ENCODE peak calls at places on chromosomes 5 and 9, in four cellular contexts. One of them, this sample, is unnamed.
A peak's percentile ranks its signal among the peaks of the same experiment; 100 is the strongest.

GRCh38 chr5:128539038-128539429 is 989 bp upstream of the FBN2 start:
- DNase-seq in GM13976: no peak
- DNase-seq in EL: peak; percentile 49
- DNase-seq in HuH-7: no peak
- DNase-seq in this sample: no peak

GRCh38 chr5:137381546-137381945 is 117.6 kb downstream of the SPOCK1 start:
- DNase-seq in HuH-7: no peak
- DNase-seq in GM13976: no peak
- DNase-seq in EL: no peak
- DNase-seq in this sample: no peak

GRCh38 chr5:112799661-112800060 is 61.4 kb upstream of the SRP19 start:
- DNase-seq in HuH-7: no peak
- DNase-seq in GM13976: no peak
- DNase-seq in EL: no peak
- DNase-seq in this sample: no peak

GRCh38 chr9:127837346-127837745 is 17.1 kb downstream of the ENG start:
- DNase-seq in GM13976: no peak
- DNase-seq in HuH-7: no peak
- DNase-seq in EL: no peak
- DNase-seq in this sample: no peak

GRCh38 chr9:79769476-79770275 is 197.9 kb downstream of the TLE4 start:
- DNase-seq in EL: no peak
- DNase-seq in HuH-7: no peak
- DNase-seq in GM13976: no peak
- DNase-seq in this sample: no peak

GRCh38 chr9:35357116-35357515 is 132.8 kb upstream of the RUSC2 start:
- DNase-seq in GM13976: no peak
- DNase-seq in EL: peak; percentile 56
- DNase-seq in HuH-7: no peak
- DNase-seq in this sample: no peak

GRCh38 chr5:103793595-103794182 is 231.1 kb upstream of the NUDT12 start:
- DNase-seq in HuH-7: no peak
- DNase-seq in GM13976: no peak
- DNase-seq in EL: no peak
- DNase-seq in this sample: no peak

GRCh38 chr5:568809-569208 is 43.3 kb upstream of the CEP72 start:
- DNase-seq in GM13976: no peak
- DNase-seq in EL: no peak
- DNase-seq in HuH-7: no peak
- DNase-seq in this sample: no peak

GRCh38 chr9:17394868-17395488 is 183.9 kb upstream of the SH3GL2 start:
- DNase-seq in HuH-7: no peak
- DNase-seq in GM13976: no peak
- DNase-seq in EL: no peak
- DNase-seq in this sample: no peak

GRCh38 chr5:122789461-122790171 is 14.7 kb downstream of the SNX2 start:
- DNase-seq in GM13976: no peak
- DNase-seq in HuH-7: no peak
- DNase-seq in EL: no peak
- DNase-seq in this sample: no peak

GRCh38 chr9:37374892-37375291 is 47.6 kb upstream of the GRHPR start:
- DNase-seq in HuH-7: no peak
- DNase-seq in GM13976: peak; percentile 77
- DNase-seq in EL: no peak
- DNase-seq in this sample: no peak

GRCh38 chr9:37522971-37523370 is 37.2 kb downstream of the POLR1E start:
- DNase-seq in EL: no peak
- DNase-seq in HuH-7: no peak
- DNase-seq in GM13976: no peak
- DNase-seq in this sample: no peak

This sample was measured in immature natural killer cell.